ENCODE peak calls at places on chromosomes 6 and 20, in four cellular contexts. B is thyroid gland, O is ovary, L is breast epithelium. K is an unnamed sample.

GRCh38 chr20:8744228-8744844 is 324.6 kb upstream of the PLCB4 start:
- DNase-seq in B (no peak), O (no peak), L (no peak), K (no peak)

GRCh38 chr6:87789198-87789899 is 87.3 kb upstream of the AKIRIN2 start:
- DNase-seq in B (peak), O (peak), L (peak), K (no peak)

GRCh38 chr6:121780325-121781313 is 345.2 kb downstream of the GJA1 start:
- DNase-seq in B (peak), O (peak), L (peak), K (peak)

GRCh38 chr20:6828794-6829423 is 61.4 kb downstream of the BMP2 start:
- DNase-seq in B (peak), O (peak), L (peak), K (no peak)

GRCh38 chr6:168956884-168957730 is 296.5 kb downstream of the THBS2 start:
- DNase-seq in B (peak), O (peak), L (peak), K (no peak)

GRCh38 chr6:133707456-133707855 is 181.5 kb upstream of the TCF21 start:
- DNase-seq in B (no peak), O (no peak), L (no peak), K (no peak)

GRCh38 chr6:42222450-42222849 is 4.8 kb upstream of the MRPS10 start:
- DNase-seq in B (no peak), O (no peak), L (no peak), K (no peak)

GRCh38 chr6:71138416-71138815 is 150.2 kb upstream of the OGFRL1 start:
- DNase-seq in B (no peak), O (no peak), L (no peak), K (no peak)

GRCh38 chr6:132333639-132334516 is 67.4 kb downstream of the MOXD1 start:
- DNase-seq in B (no peak), O (no peak), L (no peak), K (no peak)

GRCh38 chr6:117169060-117169635 is 96.2 kb upstream of the VGLL2 start:
- DNase-seq in B (no peak), O (no peak), L (peak), K (no peak)

GRCh38 chr20:19828233-19828632 is 70.2 kb downstream of the RIN2 start:
- DNase-seq in B (no peak), O (no peak), L (no peak), K (peak)

GRCh38 chr6:4348462-4349112 is 213.2 kb upstream of the ECI2 start:
- DNase-seq in B (no peak), O (no peak), L (no peak), K (no peak)

GRCh38 chr6:13331516-13332348 is 3.4 kb upstream of the TBC1D7 start:
- DNase-seq in B (no peak), O (no peak), L (no peak), K (no peak)
- TF ChIP-seq CTCF in B (peak), O (peak), L (peak), K (peak)

DNA sequence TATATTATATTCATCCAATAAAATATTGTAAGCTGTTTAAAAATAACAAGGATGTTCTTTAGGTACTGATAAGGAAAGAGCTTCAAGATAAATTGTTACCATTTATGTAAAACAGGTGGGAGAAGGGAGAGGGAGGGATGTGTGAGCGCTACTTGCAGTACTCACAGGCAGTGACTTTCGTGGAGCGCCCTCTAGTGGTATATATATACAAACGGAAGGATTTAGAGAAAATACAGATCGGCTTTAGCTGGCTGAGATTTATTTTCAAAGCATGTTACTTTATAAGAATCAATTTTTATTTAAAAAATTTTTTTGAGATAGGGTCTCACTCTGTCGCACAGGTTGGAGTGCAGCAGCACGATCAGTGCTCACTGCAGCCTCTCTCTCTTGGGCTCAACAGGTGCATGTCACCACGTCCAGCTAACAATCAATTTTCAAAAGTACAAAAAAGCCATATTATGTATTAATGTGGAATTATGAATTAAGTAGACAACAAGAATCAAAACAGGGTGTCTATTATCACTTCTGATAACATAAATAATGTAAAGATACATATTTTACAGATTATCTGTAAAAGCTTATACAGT is 3.3 kb upstream of the MOG start:
- DNase-seq in B (peak), O (peak), L (no peak), K (no peak)
- H3K27ac ChIP-seq in B (no peak), O (no peak), L (no peak), K (no peak)

DNA sequence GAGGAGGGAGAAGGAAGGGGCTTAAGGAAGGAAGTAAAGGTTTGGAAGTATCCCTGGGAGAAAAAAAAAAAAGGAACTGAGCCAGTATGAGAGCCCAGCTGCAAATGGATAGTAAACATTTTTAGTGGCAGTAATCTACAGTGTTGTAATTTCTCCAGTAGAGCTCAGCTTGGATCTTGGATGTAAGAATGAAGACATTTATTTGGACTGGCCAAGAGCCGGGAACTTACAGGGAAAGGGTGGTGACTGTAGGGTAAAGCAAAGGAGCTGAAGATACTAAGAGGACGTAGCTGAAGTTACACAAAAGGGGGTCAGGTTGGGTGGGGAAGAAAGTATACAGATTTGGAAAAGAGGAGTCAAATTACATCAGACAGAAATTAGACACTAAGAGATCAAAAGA is 13.5 kb downstream of the EEF1E1 start:
- DNase-seq in B (no peak), O (no peak), L (no peak), K (no peak)
- TF ChIP-seq POLR2A in B (no peak), O (no peak), L (no peak), K (no peak)

DNA sequence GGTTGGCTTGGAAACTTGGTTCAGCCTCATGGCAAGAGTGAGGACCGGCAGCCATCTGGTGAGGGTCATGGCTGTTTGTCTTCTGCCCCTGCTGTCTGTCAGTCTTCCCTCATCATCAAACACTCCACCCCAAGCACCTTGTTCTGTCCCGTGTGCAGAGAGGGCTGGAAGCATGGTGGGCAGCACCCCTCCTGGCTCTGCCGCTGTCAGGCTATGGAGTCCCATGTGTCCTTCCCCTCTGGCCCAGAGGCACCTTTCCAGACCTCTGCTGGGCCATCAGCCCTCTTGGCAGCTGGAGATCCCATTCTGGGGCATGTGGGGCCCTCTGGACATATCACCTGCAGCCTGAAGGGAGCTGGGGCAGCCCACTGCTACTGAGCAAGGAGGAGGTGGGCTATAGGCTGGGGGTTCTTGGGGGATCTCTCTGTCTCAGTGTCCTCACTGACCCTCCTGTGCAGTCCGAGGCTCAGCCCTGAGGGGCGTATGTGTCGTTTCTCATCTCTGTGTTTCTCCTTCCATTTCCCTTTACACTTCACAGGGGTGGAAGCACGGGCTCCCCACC is 42.2 kb downstream of the SUN5 start:
- DNase-seq in B (no peak), O (no peak), L (no peak), K (no peak)
- TF ChIP-seq CTCF in B (no peak), O (no peak), L (no peak), K (no peak)